ENCODE peak calls at places on chromosomes 16 and 17, in eight cellular contexts. V is GM12878, E is H9, K is AG04450, S is lower lobe of right lung, B is cardiac fibroblast, X is HFFc6, A is tibial artery. R is an unnamed sample.

GRCh38 chr17:29197516-29198272 is 17.5 kb upstream of the MYO18A start:
- DNase-seq in V (no peak), E (no peak), A (no peak), K (no peak), X (no peak), B (no peak), S (no peak), R (no peak)

GRCh38 chr16:35689764-35690163 is 2230.4 kb downstream of the TP53TG3F start:
- DNase-seq in E (no peak), V (no peak), B (no peak), X (no peak), A (peak; percentile 6), S (no peak), K (no peak), R (no peak)

GRCh38 chr16:87099001-87099740 is 218.0 kb downstream of the C16orf95 start:
- DNase-seq in A (no peak), S (no peak), V (no peak), X (no peak), K (no peak), E (no peak), B (no peak), R (no peak)

GRCh38 chr16:4389051-4389955 is 17.7 kb downstream of the VASN start:
- DNase-seq in S (no peak), K (no peak), E (no peak), B (no peak), V (no peak), X (no peak), A (peak; percentile 82), R (no peak)

GRCh38 chr17:16273499-16273898 is 56.5 kb downstream of the PIGL start:
- DNase-seq in A (no peak), B (peak; percentile 80), E (no peak), S (no peak), K (no peak), V (no peak), X (peak; percentile 61), R (no peak)

GRCh38 chr17:80637286-80637703 is 92.7 kb downstream of the RPTOR start:
- DNase-seq in E (no peak), X (no peak), B (no peak), V (no peak), A (no peak), S (no peak), K (no peak), R (no peak)

GRCh38 chr17:40331743-40332641 is 23.0 kb downstream of the RARA start:
- DNase-seq in A (peak; percentile 98), S (peak; percentile 92), B (peak; percentile 77), K (no peak), V (no peak), E (no peak), X (no peak), R (peak; percentile 52)

GRCh38 chr17:16917995-16918394 is 53.9 kb downstream of the TNFRSF13B start:
- DNase-seq in E (no peak), B (no peak), X (no peak), V (no peak), A (peak; percentile 50), K (no peak), S (peak; percentile 67), R (no peak)

GRCh38 chr16:57354311-57354710 is 4.3 kb upstream of the CCL22 start:
- DNase-seq in B (no peak), S (no peak), V (no peak), X (no peak), E (no peak), A (no peak), K (no peak), R (no peak)

GRCh38 chr16:57039148-57039812 is 49.9 kb downstream of the NLRC5 start:
- DNase-seq in K (peak; percentile 49), V (peak; percentile 65), S (peak; percentile 62), B (peak; percentile 87), X (peak; percentile 18), A (no peak), E (no peak), R (peak; percentile 32)

GRCh38 chr17:46977348-46977747 is 1.7 kb downstream of the RPRML start:
- DNase-seq in S (no peak), X (peak; percentile 32), K (no peak), V (no peak), A (no peak), E (peak; percentile 98), B (no peak), R (no peak)

GRCh38 chr17:83085103-83085502 is 5.7 kb downstream of the METRNL start:
- DNase-seq in V (no peak), S (no peak), B (no peak), K (no peak), E (no peak), A (no peak), X (no peak), R (no peak)

GRCh38 chr17:278055-279028 is 74.3 kb downstream of the RPH3AL start:
- DNase-seq in S (peak; percentile 15), K (no peak), V (no peak), E (no peak), A (peak; percentile 25), X (no peak), B (no peak), R (no peak)

GRCh38 chr17:65137076-65137935 is at the start of gene RGS9:
- DNase-seq in E (peak; percentile 98), K (no peak), X (peak; percentile 11), S (peak; percentile 91), A (peak; percentile 91), B (peak; percentile 59), V (peak; percentile 38), R (no peak)

GRCh38 chr17:559699-560378 is 154.8 kb downstream of the VPS53 start:
- DNase-seq in A (peak; percentile 75), X (peak; percentile 93), S (no peak), K (peak; percentile 32), B (peak; percentile 95), E (no peak), V (no peak), R (peak; percentile 61)

GRCh38 chr16:1167276-1168107 is 14.6 kb downstream of the CACNA1H start:
- DNase-seq in X (no peak), A (no peak), K (no peak), E (no peak), V (no peak), S (no peak), B (no peak), R (no peak)

DNA sequence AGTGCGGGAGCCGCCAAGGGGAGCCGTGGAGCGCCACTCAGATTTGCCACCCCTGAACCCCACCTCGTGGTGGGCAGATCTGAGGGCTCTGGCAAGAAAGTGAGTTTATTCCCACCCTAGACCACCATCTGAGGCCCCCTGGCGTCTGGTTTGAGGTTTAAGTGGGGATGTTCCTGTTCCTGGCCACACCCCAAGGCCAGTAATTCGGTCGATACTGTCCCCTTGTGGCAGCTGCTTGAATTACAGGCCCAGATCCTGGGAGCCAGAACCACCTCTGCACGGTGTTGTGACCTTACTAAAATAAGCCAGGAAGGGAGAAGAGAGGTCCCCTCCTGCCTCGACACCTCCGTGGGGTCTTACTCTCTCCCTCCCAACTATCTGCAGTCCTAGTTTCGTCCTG is 3.3 kb upstream of the LAT start:
- DNase-seq in B (peak; percentile 29), S (no peak), X (no peak), V (no peak), K (no peak), E (peak; percentile 63), A (no peak), R (no peak)
- TF ChIP-seq CTCF in B (peak; percentile 84), S (peak; percentile 39), X (peak; percentile 86), V (peak; percentile 82), K (peak; percentile 66), E (peak; percentile 87), A (no peak), R (peak; percentile 36)

DNA sequence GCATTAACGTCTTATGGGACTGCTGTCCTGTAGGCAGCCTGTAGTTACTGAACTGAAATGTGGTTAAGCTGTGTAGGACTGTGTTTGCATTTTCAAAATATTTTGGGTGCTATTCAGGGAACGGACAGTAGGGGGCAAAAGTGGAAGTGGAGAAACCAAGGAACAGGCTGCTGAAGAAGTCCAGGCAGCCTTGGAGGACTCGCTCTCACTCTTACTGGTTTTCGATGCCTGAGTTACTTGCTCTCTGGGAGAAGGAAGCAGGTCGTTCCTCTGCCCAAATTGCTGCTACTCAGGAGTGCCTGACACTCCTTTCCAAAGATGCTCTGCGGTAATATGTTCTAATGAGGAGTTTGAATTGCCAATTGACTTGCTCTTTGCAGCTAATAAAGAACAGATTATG is 64.5 kb upstream of the RBFOX1 start:
- DNase-seq in X (no peak), K (no peak), E (peak; percentile 69), S (no peak), A (no peak), B (peak; percentile 27), V (no peak), R (no peak)
- TF ChIP-seq CTCF in X (peak; percentile 63), K (no peak), E (peak; percentile 77), S (peak; percentile 57), A (no peak), B (peak; percentile 56), V (peak; percentile 25), R (no peak)

DNA sequence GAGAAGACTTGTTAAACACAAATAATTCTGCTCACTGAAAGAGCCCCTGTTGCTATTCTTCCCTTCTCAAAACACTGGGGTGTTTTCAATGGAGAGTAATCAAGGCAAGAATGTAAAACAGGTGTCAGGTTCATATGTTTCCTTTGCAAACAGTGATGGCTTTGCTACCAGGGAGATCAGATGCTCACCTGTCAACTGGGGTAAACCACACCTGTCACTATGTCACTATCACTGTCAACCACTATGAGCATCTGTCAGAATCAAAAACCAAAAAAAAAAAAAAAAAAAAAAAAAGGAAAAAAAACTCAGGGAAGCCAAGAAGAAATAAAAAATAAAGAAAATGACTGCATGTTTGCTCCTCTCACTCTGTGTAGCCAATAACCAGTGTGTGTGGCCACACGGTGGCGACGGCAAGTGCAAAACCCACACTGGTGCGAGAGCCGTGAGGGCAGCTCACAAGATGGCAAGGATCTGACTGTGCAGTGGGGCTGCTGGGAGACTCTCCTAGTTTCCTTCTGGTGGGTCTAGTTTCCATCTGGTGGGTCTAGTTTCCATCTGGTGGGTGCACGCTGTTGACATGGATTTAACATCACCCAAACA is 22.7 kb downstream of the USP22 start:
- DNase-seq in K (no peak), E (no peak), S (no peak), A (peak; percentile 79), X (peak; percentile 35), B (peak; percentile 59), V (no peak), R (no peak)
- TF ChIP-seq CTCF in K (peak; percentile 27), E (peak; percentile 59), S (no peak), A (peak; percentile 53), X (peak; percentile 59), B (peak; percentile 42), V (peak; percentile 55), R (peak; percentile 31)

GRCh38 chr17:50101346-50102163 is 6.4 kb downstream of the PDK2 start:
- DNase-seq in E (peak; percentile 54), X (peak; percentile 28), B (no peak), K (no peak), V (no peak), A (no peak), S (peak; percentile 62), R (no peak)
- TF ChIP-seq CTCF in E (no peak), X (peak; percentile 20), B (no peak), K (no peak), V (no peak), A (no peak), S (no peak), R (no peak)